ENCODE peak calls at places on chromosomes 12 and 14, in eight cellular contexts. E, S, N, O, V, G, R and F are unnamed samples.

GRCh38 chr12:87385322-87385721 is 643.9 kb downstream of the C12orf50 start:
- DNase-seq in G (no peak), O (no peak), S (no peak), N (no peak), E (no peak), R (no peak), V (no peak), F (no peak)

GRCh38 chr12:65699251-65699650 is 125.0 kb upstream of the HMGA2 start:
- DNase-seq in S (no peak), R (no peak), G (no peak), O (no peak), V (no peak), N (no peak), E (no peak), F (no peak)

GRCh38 chr12:22979854-22980253 is 354.9 kb downstream of the ETNK1 start:
- DNase-seq in N (no peak), S (no peak), O (no peak), G (no peak), E (no peak), V (no peak), R (no peak), F (no peak)

GRCh38 chr12:12612403-12612802 is 727 bp downstream of the CREBL2 start:
- DNase-seq in V (no peak), N (peak), O (no peak), S (peak), G (no peak), E (peak), R (no peak), F (no peak)

GRCh38 chr12:111369496-111370220 is 763 bp upstream of the PHETA1 start:
- DNase-seq in S (no peak), G (no peak), R (no peak), O (no peak), V (no peak), E (no peak), N (no peak), F (no peak)

GRCh38 chr14:24224618-24225071 is 7.5 kb downstream of the NEDD8 start:
- DNase-seq in S (peak), G (peak), N (no peak), R (peak), O (no peak), V (no peak), E (no peak), F (no peak)

GRCh38 chr12:94327819-94328218 is 131.8 kb downstream of the CEP83 start:
- DNase-seq in V (no peak), O (no peak), G (no peak), S (no peak), N (no peak), E (no peak), R (no peak), F (no peak)

GRCh38 chr14:100679707-100680438 is 46.8 kb upstream of the DLK1 start:
- DNase-seq in G (peak), S (peak), E (no peak), O (no peak), R (peak), N (no peak), V (no peak), F (no peak)

GRCh38 chr14:20697273-20698017 is 8.9 kb downstream of the ANG start:
- DNase-seq in S (peak), G (no peak), N (peak), R (no peak), V (peak), E (no peak), O (peak), F (peak)

GRCh38 chr12:127245437-127245836 is 1021.5 kb upstream of the TMEM132C start:
- DNase-seq in N (no peak), S (peak), O (no peak), R (no peak), G (no peak), E (no peak), V (no peak), F (no peak)

GRCh38 chr14:99510556-99511139 is 29.4 kb downstream of the CCNK start:
- DNase-seq in G (no peak), O (no peak), E (no peak), S (no peak), N (no peak), V (no peak), R (no peak), F (no peak)

GRCh38 chr12:89235189-89235993 is 116.9 kb downstream of the DUSP6 start:
- DNase-seq in G (no peak), V (no peak), S (no peak), N (no peak), O (no peak), R (no peak), E (no peak), F (peak)

GRCh38 chr12:118633071-118633470 is 256.7 kb downstream of the SUDS3 start:
- DNase-seq in N (no peak), V (no peak), G (no peak), S (no peak), E (no peak), O (no peak), R (no peak), F (no peak)

GRCh38 chr12:6430124-6430989 is 14.4 kb upstream of the CD27 start:
- DNase-seq in R (peak), E (no peak), N (no peak), V (peak), O (peak), S (peak), G (peak), F (peak)